ENCODE peak calls at places on chromosomes 11 and 22, in ten cellular contexts. M is A549, S is astrocyte, Q is right lobe of liver, L is brain microvascular endothelial cell, Y is tibial artery, C is dorsolateral prefrontal cortex, T is K562, X is H1, U is cardiac muscle cell. J is an unnamed sample.

GRCh38 chr11:46674463-46675287 is 25.7 kb downstream of the ARHGAP1 start:
- DNase-seq in Q (no peak), S (no peak), X (peak; percentile 39), C (no peak), L (no peak), U (peak; percentile 61), M (no peak), T (peak; percentile 18), Y (peak; percentile 38), J (no peak)

GRCh38 chr11:665062-665706 is 28.1 kb downstream of the DRD4 start:
- DNase-seq in S (no peak), M (no peak), Y (no peak), C (no peak), X (no peak), T (no peak), L (no peak), Q (no peak), U (peak; percentile 8), J (no peak)

GRCh38 chr11:68040121-68040956 is 1.5 kb downstream of the TCIRG1 start:
- DNase-seq in M (peak; percentile 51), S (peak; percentile 40), T (peak; percentile 71), X (peak; percentile 36), C (peak; percentile 28), U (peak; percentile 81), Y (peak; percentile 87), L (peak; percentile 45), Q (peak; percentile 71), J (peak; percentile 31)

GRCh38 chr11:2797741-2798361 is 87.7 kb downstream of the CDKN1C start:
- DNase-seq in L (no peak), X (no peak), Q (peak; percentile 10), Y (peak; percentile 62), T (no peak), C (peak; percentile 22), U (no peak), M (no peak), S (no peak), J (no peak)

GRCh38 chr11:77147668-77148321 is 19.7 kb downstream of the MYO7A start:
- DNase-seq in Q (no peak), Y (no peak), X (peak; percentile 29), U (peak; percentile 15), T (no peak), M (no peak), S (no peak), C (no peak), L (no peak), J (no peak)

GRCh38 chr11:13462311-13462927 is 603 bp downstream of the BTBD10 start:
- DNase-seq in Q (peak; percentile 77), L (peak; percentile 33), Y (peak; percentile 79), C (peak; percentile 45), T (peak; percentile 74), X (no peak), U (peak; percentile 24), S (peak; percentile 45), M (peak; percentile 63), J (no peak)

GRCh38 chr11:130849215-130849568 is 67.1 kb downstream of the SNX19 start:
- DNase-seq in Y (peak; percentile 82), S (peak; percentile 88), U (peak; percentile 81), L (no peak), X (no peak), M (no peak), C (no peak), Q (no peak), T (no peak), J (no peak)

GRCh38 chr22:25016311-25016710 is 63.8 kb downstream of the KIAA1671 start:
- DNase-seq in S (no peak), M (no peak), U (no peak), Q (no peak), T (no peak), Y (no peak), L (no peak), X (no peak), C (no peak), J (no peak)

GRCh38 chr22:43186272-43187170 is at the start of gene TTLL12:
- DNase-seq in U (peak; percentile 73), Q (peak; percentile 76), S (no peak), L (peak; percentile 7), X (no peak), T (peak; percentile 60), M (peak; percentile 21), Y (no peak), C (no peak), J (no peak)

GRCh38 chr22:22959147-22959827 is 71.7 kb downstream of the IGLL5 start:
- DNase-seq in T (peak; percentile 99), L (peak; percentile 76), S (peak; percentile 42), Q (peak; percentile 74), M (peak; percentile 40), X (no peak), U (peak; percentile 83), Y (no peak), C (peak; percentile 83), J (peak; percentile 80)

GRCh38 chr11:18677560-18677959 is 21.0 kb upstream of the TMEM86A start:
- DNase-seq in T (no peak), X (no peak), L (no peak), M (no peak), S (no peak), Y (no peak), Q (no peak), U (no peak), C (no peak), J (no peak)

GRCh38 chr11:67374571-67375276 is 1.3 kb upstream of the CLCF1 start:
- DNase-seq in Q (peak; percentile 52), Y (no peak), T (no peak), S (no peak), M (peak; percentile 72), L (no peak), X (no peak), U (no peak), C (no peak), J (no peak)

GRCh38 chr22:19518568-19519030 is 5.6 kb downstream of the CLDN5 start:
- DNase-seq in U (no peak), X (no peak), Y (peak; percentile 41), T (no peak), L (no peak), M (no peak), S (no peak), C (no peak), Q (no peak), J (no peak)

GRCh38 chr22:17748555-17749353 is 25.5 kb downstream of the BID start:
- DNase-seq in X (peak; percentile 41), T (no peak), L (no peak), Q (no peak), U (no peak), C (no peak), S (no peak), Y (no peak), M (no peak), J (no peak)

GRCh38 chr11:42066113-42066512 is 606.7 kb upstream of the LRRC4C start:
- DNase-seq in M (no peak), L (peak; percentile 71), X (no peak), C (peak; percentile 37), Q (no peak), U (peak; percentile 58), S (peak; percentile 47), Y (peak; percentile 73), T (no peak), J (no peak)

GRCh38 chr11:108009497-108010360 is 1.0 kb downstream of the CUL5 start:
- DNase-seq in X (no peak), S (no peak), C (no peak), Q (no peak), U (peak; percentile 20), L (peak; percentile 14), M (no peak), T (peak; percentile 53), Y (no peak), J (no peak)

GRCh38 chr11:75668508-75669297 is at the start of gene MAP6:
- DNase-seq in Y (no peak), U (no peak), X (no peak), T (peak; percentile 22), L (no peak), Q (peak; percentile 24), M (peak; percentile 21), S (no peak), C (peak; percentile 68), J (peak; percentile 56)

GRCh38 chr11:102386376-102386775 is 39.4 kb downstream of the BIRC2 start:
- DNase-seq in X (no peak), S (no peak), Q (no peak), U (no peak), C (no peak), M (no peak), T (no peak), Y (no peak), L (no peak), J (no peak)
- H3K27ac ChIP-seq in X (no peak overlapping the region), S (no peak overlapping the region), Q (no peak overlapping the region), U (no peak overlapping the region), C (no peak overlapping the region), M (no peak overlapping the region), T (peak overlapping the region; percentile 76), Y (no peak overlapping the region), L (no peak overlapping the region), J (no peak overlapping the region)

DNA sequence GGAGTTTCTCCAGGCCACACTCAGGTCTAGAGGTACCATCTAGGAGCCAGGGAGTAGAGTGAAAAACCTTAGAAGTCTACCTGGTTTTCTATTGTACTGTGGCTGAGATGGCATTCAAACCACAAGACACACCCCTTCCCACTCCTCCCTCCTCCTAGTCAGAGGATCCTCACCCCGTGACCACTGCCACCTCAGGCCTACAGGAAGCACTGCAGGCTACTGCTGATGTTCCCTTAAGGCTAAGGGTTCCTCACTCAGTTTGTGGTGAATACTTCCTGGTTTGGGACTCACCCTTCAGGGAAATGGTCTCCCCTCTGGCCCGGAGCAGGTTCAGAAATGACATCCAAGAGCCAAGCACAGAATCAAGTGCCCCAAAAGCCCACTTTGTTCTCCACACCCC is 1293.9 kb downstream of the JRKL start:
- DNase-seq in C (no peak), S (no peak), Y (no peak), L (no peak), X (peak; percentile 34), M (no peak), T (peak; percentile 32), U (peak; percentile 10), Q (no peak), J (no peak)
- H3K27ac ChIP-seq in C (no peak overlapping the region), S (no peak overlapping the region), Y (no peak overlapping the region), L (no peak overlapping the region), X (no peak overlapping the region), M (no peak overlapping the region), T (no peak overlapping the region), U (no peak overlapping the region), Q (no peak overlapping the region), J (no peak overlapping the region)

DNA sequence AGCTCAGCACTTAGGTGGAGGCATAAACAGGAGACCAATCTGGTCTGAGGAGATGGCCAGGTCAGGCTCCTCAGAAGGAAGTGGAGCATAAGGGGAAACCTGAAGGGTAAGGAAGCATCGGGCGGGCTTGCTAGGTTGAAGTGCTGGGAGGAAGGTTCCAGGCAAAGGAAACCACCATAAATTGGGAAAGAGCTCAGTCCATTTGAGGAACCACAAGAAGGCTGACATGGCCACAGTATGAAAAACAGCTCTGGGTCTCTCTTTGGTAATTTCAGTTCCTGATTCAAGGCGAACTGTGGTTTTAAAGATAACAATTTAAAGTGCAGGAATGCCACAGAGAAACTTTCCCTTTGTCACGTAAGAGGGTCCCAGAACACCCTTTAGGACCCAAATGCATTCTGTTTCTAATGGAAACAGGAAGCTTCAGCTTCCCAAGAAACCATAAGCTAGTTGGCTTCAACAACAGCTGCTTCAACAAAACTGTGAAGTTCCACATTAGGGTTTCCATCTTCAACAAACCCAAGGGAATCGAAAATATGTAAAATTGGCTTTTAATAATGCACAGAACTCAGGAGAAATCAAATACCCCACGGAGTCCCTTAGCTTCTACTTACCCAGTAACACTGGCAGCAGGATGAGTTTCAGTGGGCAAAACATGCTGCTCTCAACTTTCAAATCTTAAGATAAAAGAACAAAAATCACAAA is 10.4 kb downstream of the JAML start:
- DNase-seq in S (no peak), U (no peak), L (no peak), M (no peak), X (no peak), C (no peak), Q (no peak), Y (no peak), T (no peak), J (peak; percentile 3)
- H3K27ac ChIP-seq in S (no peak overlapping the region), U (no peak overlapping the region), L (no peak overlapping the region), M (no peak overlapping the region), X (no peak overlapping the region), C (no peak overlapping the region), Q (peak overlapping the region; percentile 45), Y (no peak overlapping the region), T (no peak overlapping the region), J (no peak overlapping the region)

GRCh38 chr22:41845380-41846267 is 12.7 kb downstream of the SREBF2 start:
- DNase-seq in Y (no peak), U (no peak), X (no peak), S (no peak), M (no peak), C (no peak), L (no peak), Q (no peak), T (peak; percentile 88), J (no peak)
- H3K27ac ChIP-seq in Y (no peak overlapping the region), U (peak overlapping the region; percentile 86), X (peak overlapping the region; percentile 9), S (no peak overlapping the region), M (no peak overlapping the region), C (peak overlapping the region; percentile 71), L (no peak overlapping the region), Q (no peak overlapping the region), T (peak overlapping the region; percentile 59), J (peak overlapping the region; percentile 35)

J was measured in substantia nigra.